ENCODE peak calls at places on chromosomes 16 and 17, in eight cellular contexts. N, I, B, L, C, D, E and K are unnamed samples.

GRCh38 chr17:8470447-8471047 is 34.9 kb downstream of the NDEL1 start:
- DNase-seq in D (peak), B (no peak), E (no peak), C (no peak), N (peak), I (peak), L (no peak), K (peak)

GRCh38 chr16:29738514-29738913 is 7.3 kb downstream of the C16orf54 start:
- DNase-seq in C (no peak), D (no peak), L (no peak), N (no peak), I (no peak), B (no peak), E (peak), K (no peak)

GRCh38 chr16:79598341-79599181 is 2.0 kb downstream of the MAF start:
- DNase-seq in L (no peak), N (no peak), B (peak), E (no peak), C (peak), I (peak), D (peak), K (peak)

GRCh38 chr17:77266891-77267341 is 126.1 kb downstream of the SEC14L1 start:
- DNase-seq in N (no peak), L (peak), B (no peak), I (peak), D (no peak), C (no peak), E (no peak), K (no peak)

GRCh38 chr17:81364278-81365147 is 30.7 kb upstream of the BAHCC1 start:
- DNase-seq in L (no peak), D (peak), I (peak), N (no peak), B (no peak), E (no peak), C (no peak), K (no peak)

GRCh38 chr17:8736362-8736761 is 8.3 kb downstream of the CCDC42 start:
- DNase-seq in D (no peak), N (no peak), E (no peak), C (no peak), B (no peak), I (no peak), L (no peak), K (no peak)

GRCh38 chr17:9880582-9880999 is 24.5 kb downstream of the RCVRN start:
- DNase-seq in I (no peak), D (no peak), E (peak), L (no peak), B (peak), N (no peak), C (no peak), K (no peak)

GRCh38 chr17:37358098-37358829 is 17.5 kb upstream of the C17orf78 start:
- DNase-seq in N (peak), E (peak), C (peak), I (peak), B (peak), D (peak), L (peak), K (peak)

GRCh38 chr17:57574040-57574513 is 171.0 kb downstream of the CCDC182 start:
- DNase-seq in N (no peak), L (no peak), C (peak), I (no peak), D (no peak), B (no peak), E (no peak), K (no peak)

GRCh38 chr17:45676695-45677094 is 107.4 kb upstream of the CRHR1 start:
- DNase-seq in L (no peak), C (no peak), N (no peak), E (no peak), D (no peak), B (no peak), I (no peak), K (no peak)

GRCh38 chr16:85484337-85485295 is 128.5 kb upstream of the GSE1 start:
- DNase-seq in L (peak), D (no peak), E (no peak), C (no peak), I (no peak), B (no peak), N (no peak), K (no peak)

GRCh38 chr17:79078476-79079190 is 4.0 kb downstream of the ENGASE start:
- DNase-seq in B (no peak), L (no peak), N (no peak), E (no peak), I (no peak), D (no peak), C (no peak), K (no peak)

DNA sequence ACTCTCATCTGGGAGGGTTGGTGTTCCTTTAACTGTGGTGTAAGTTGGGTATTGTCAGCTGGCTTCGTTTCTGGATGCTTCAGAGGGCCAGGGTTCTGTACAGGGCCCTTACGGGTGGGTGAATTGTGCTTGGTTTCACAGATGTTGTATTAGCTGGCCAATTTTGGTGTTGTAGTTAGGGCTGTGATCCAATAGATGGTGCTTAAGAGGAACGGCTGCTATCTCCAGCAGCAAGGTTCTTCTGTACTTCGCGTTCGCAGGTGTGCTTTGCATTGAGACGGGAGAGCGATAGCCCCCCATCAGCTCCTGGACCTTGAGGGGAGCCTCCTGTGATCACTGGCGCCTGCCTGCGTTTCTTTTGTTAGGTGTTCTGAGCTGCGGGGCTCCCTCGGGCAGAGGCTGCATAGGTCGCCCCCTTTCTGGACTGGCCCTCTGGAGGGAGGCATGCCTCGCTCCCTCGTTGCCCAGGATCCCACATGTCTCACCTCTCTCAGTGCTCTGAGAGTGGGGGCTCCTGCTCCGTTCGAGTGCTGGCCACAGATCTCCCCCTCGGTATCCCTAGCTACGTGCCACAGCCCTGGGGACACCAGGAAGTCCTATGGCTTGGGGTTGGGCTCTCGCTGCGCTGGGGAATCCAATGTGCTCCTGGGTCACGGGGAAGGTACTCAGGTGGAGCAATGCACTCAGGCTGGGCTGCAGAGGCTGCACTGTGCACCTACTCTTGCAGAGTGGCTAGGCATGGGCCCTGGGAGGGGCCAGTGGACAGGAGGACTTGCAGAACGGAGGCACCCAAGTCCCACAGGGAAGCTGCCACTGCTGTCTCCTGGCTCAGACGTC is 844 bp upstream of the PRDM7 start:
- DNase-seq in E (no peak), L (peak), D (peak), B (peak), I (peak), C (no peak), N (no peak), K (peak)
- TF ChIP-seq CTCF in E (no peak), L (peak), D (no peak), B (no peak), I (peak), C (no peak), N (no peak), K (peak)

GRCh38 chr16:56861092-56861610 is 3.9 kb upstream of the SLC12A3 start:
- DNase-seq in E (peak), L (peak), B (peak), N (no peak), C (no peak), D (peak), I (no peak), K (peak)
- H3K27ac ChIP-seq in E (peak), L (no peak), B (peak), N (no peak), C (no peak), D (peak), I (no peak), K (no peak)

GRCh38 chr16:23505942-23506605 is 4.2 kb downstream of the GGA2 start:
- DNase-seq in I (no peak), C (no peak), D (no peak), N (no peak), L (no peak), E (no peak), B (no peak), K (no peak)
- TF ChIP-seq CTCF in I (no peak), C (no peak), D (no peak), N (no peak), L (no peak), E (no peak), B (no peak), K (no peak)

GRCh38 chr17:48542956-48543853 is 1.7 kb downstream of the HOXB2 start:
- DNase-seq in B (peak), D (no peak), E (no peak), N (no peak), L (peak), I (peak), C (peak), K (peak)
- H3K27ac ChIP-seq in B (peak), D (no peak), E (no peak), N (peak), L (peak), I (no peak), C (peak), K (peak)

GRCh38 chr16:89257281-89257731 is 39.8 kb downstream of the ZNF778 start:
- DNase-seq in C (no peak), N (no peak), D (no peak), E (no peak), L (no peak), B (no peak), I (peak), K (peak)
- TF ChIP-seq CTCF in C (no peak), N (no peak), D (no peak), E (no peak), L (no peak), B (no peak), I (no peak), K (peak)

DNA sequence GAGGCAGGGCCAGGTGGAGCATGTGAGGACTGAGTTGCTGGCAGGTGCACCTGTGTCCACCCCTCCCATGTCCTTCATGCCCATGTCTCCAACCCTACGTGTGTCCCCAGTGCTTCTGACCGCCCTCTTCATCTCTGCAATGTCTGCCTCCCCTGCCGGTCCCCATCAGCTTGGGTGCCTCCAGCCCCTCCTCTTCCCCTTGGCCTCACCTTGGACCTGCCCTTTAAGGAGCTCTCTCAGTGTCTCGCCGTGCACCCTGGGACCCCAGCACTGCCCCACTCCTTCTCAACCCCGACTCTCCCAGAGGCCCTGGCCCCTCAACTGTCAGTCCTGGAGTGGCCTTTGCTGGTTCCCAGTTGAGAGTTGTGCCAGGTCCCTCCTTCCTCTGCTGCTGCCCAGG is 15.0 kb downstream of the RIPOR1 start:
- DNase-seq in D (no peak), E (no peak), N (peak), I (no peak), B (no peak), C (no peak), L (no peak), K (no peak)
- H3K27ac ChIP-seq in D (no peak), E (no peak), N (no peak), I (no peak), B (no peak), C (no peak), L (no peak), K (no peak)

GRCh38 chr16:12898556-12898955 is 2.8 kb upstream of the SHISA9 start:
- DNase-seq in D (no peak), I (peak), L (no peak), N (no peak), C (no peak), B (no peak), E (peak), K (no peak)
- TF ChIP-seq CTCF in D (no peak), I (peak), L (no peak), N (no peak), C (no peak), B (no peak), E (peak), K (no peak)

GRCh38 chr17:42969006-42969581 is 4.8 kb upstream of the AARSD1 start:
- DNase-seq in N (no peak), I (no peak), E (no peak), C (no peak), L (no peak), D (no peak), B (no peak), K (peak)

GRCh38 chr17:42964161-42964932 is at the start of gene AARSD1:
- DNase-seq in N (peak), L (peak), E (peak), D (peak), I (peak), C (peak), B (peak), K (peak)

GRCh38 chr17:42971589-42971988 is 7.3 kb upstream of the AARSD1 start:
- DNase-seq in B (no peak), N (no peak), C (no peak), E (no peak), L (no peak), I (no peak), D (no peak), K (no peak)

GRCh38 chr17:42967925-42968324 is 3.7 kb upstream of the AARSD1 start:
- DNase-seq in E (no peak), B (no peak), N (no peak), L (no peak), C (no peak), D (no peak), I (no peak), K (no peak)
- H3K27ac ChIP-seq in E (no peak), B (no peak), N (no peak), L (no peak), C (no peak), D (no peak), I (no peak), K (no peak)